ENCODE peak calls at places on chromosomes 3 and 15, in nine cellular contexts. One of them, this sample, is unnamed.
A peak's percentile ranks its signal among the peaks of the same experiment; 100 is the strongest.

GRCh38 chr15:80856400-80856799 is 77.2 kb downstream of the CEMIP start:
- DNase-seq in ACHN: peak; percentile 8
- DNase-seq in amniotic stem cell: no peak
- DNase-seq in H7: peak; percentile 67
- DNase-seq in CD4-positive, alpha-beta T cell: no peak
- DNase-seq in Right ventricle myocardium superior: no peak
- DNase-seq in NCI-H1092 treated with DMSO at 0.1 percent for 48 hours: no peak
- DNase-seq in lung: no peak
- DNase-seq in left cardiac atrium: no peak
- DNase-seq in this sample: no peak

GRCh38 chr3:106577241-106577640 is 708.4 kb upstream of the CBLB start:
- DNase-seq in ACHN: no peak
- DNase-seq in amniotic stem cell: no peak
- DNase-seq in H7: no peak
- DNase-seq in CD4-positive, alpha-beta T cell: no peak
- DNase-seq in Right ventricle myocardium superior: no peak
- DNase-seq in NCI-H1092 treated with DMSO at 0.1 percent for 48 hours: no peak
- DNase-seq in lung: no peak
- DNase-seq in left cardiac atrium: no peak
- DNase-seq in this sample: no peak

GRCh38 chr15:69524850-69525249 is 72.2 kb downstream of the RPLP1 start:
- DNase-seq in ACHN: no peak
- DNase-seq in amniotic stem cell: no peak
- DNase-seq in H7: no peak
- DNase-seq in CD4-positive, alpha-beta T cell: no peak
- DNase-seq in Right ventricle myocardium superior: peak; percentile 59
- DNase-seq in NCI-H1092 treated with DMSO at 0.1 percent for 48 hours: no peak
- DNase-seq in lung: no peak
- DNase-seq in left cardiac atrium: peak; percentile 34
- DNase-seq in this sample: no peak

GRCh38 chr3:24400015-24400414 is 94.6 kb downstream of the THRB start:
- DNase-seq in ACHN: no peak
- DNase-seq in amniotic stem cell: no peak
- DNase-seq in H7: no peak
- DNase-seq in CD4-positive, alpha-beta T cell: no peak
- DNase-seq in Right ventricle myocardium superior: no peak
- DNase-seq in NCI-H1092 treated with DMSO at 0.1 percent for 48 hours: peak; percentile 22
- DNase-seq in lung: no peak
- DNase-seq in left cardiac atrium: no peak
- DNase-seq in this sample: no peak

GRCh38 chr15:90598053-90598577 is 68.4 kb downstream of the CRTC3 start:
- DNase-seq in ACHN: no peak
- DNase-seq in amniotic stem cell: no peak
- DNase-seq in H7: peak; percentile 83
- DNase-seq in CD4-positive, alpha-beta T cell: no peak
- DNase-seq in Right ventricle myocardium superior: peak; percentile 67
- DNase-seq in NCI-H1092 treated with DMSO at 0.1 percent for 48 hours: no peak
- DNase-seq in lung: peak; percentile 49
- DNase-seq in left cardiac atrium: peak; percentile 64
- DNase-seq in this sample: peak; percentile 65

GRCh38 chr15:51004103-51004536 is 90.6 kb downstream of the TNFAIP8L3 start:
- DNase-seq in ACHN: no peak
- DNase-seq in amniotic stem cell: no peak
- DNase-seq in H7: no peak
- DNase-seq in CD4-positive, alpha-beta T cell: no peak
- DNase-seq in Right ventricle myocardium superior: no peak
- DNase-seq in NCI-H1092 treated with DMSO at 0.1 percent for 48 hours: no peak
- DNase-seq in lung: peak; percentile 32
- DNase-seq in left cardiac atrium: no peak
- DNase-seq in this sample: peak; percentile 98

GRCh38 chr3:69405067-69405466 is 19.2 kb upstream of the FRMD4B start:
- DNase-seq in ACHN: no peak
- DNase-seq in amniotic stem cell: no peak
- DNase-seq in H7: no peak
- DNase-seq in CD4-positive, alpha-beta T cell: no peak
- DNase-seq in Right ventricle myocardium superior: no peak
- DNase-seq in NCI-H1092 treated with DMSO at 0.1 percent for 48 hours: no peak
- DNase-seq in lung: no peak
- DNase-seq in left cardiac atrium: no peak
- DNase-seq in this sample: no peak

GRCh38 chr15:47587938-47588817 is 129.1 kb upstream of the SEMA6D start:
- DNase-seq in ACHN: no peak
- DNase-seq in amniotic stem cell: no peak
- DNase-seq in H7: no peak
- DNase-seq in CD4-positive, alpha-beta T cell: no peak
- DNase-seq in Right ventricle myocardium superior: no peak
- DNase-seq in NCI-H1092 treated with DMSO at 0.1 percent for 48 hours: no peak
- DNase-seq in lung: no peak
- DNase-seq in left cardiac atrium: no peak
- DNase-seq in this sample: peak; percentile 45

GRCh38 chr3:49412632-49413337 is 562 bp downstream of the TCTA start:
- DNase-seq in ACHN: no peak
- DNase-seq in amniotic stem cell: no peak
- DNase-seq in H7: no peak
- DNase-seq in CD4-positive, alpha-beta T cell: no peak
- DNase-seq in Right ventricle myocardium superior: peak; percentile 29
- DNase-seq in NCI-H1092 treated with DMSO at 0.1 percent for 48 hours: no peak
- DNase-seq in lung: no peak
- DNase-seq in left cardiac atrium: no peak
- DNase-seq in this sample: peak; percentile 40

GRCh38 chr3:164064298-164064697 is 1014.0 kb downstream of the SI start:
- DNase-seq in ACHN: no peak
- DNase-seq in amniotic stem cell: no peak
- DNase-seq in H7: no peak
- DNase-seq in CD4-positive, alpha-beta T cell: no peak
- DNase-seq in Right ventricle myocardium superior: no peak
- DNase-seq in NCI-H1092 treated with DMSO at 0.1 percent for 48 hours: no peak
- DNase-seq in lung: no peak
- DNase-seq in left cardiac atrium: no peak
- DNase-seq in this sample: no peak

GRCh38 chr3:163476179-163476578 is 1602.1 kb downstream of the SI start:
- DNase-seq in ACHN: peak; percentile 25
- DNase-seq in amniotic stem cell: no peak
- DNase-seq in H7: no peak
- DNase-seq in CD4-positive, alpha-beta T cell: no peak
- DNase-seq in Right ventricle myocardium superior: no peak
- DNase-seq in NCI-H1092 treated with DMSO at 0.1 percent for 48 hours: peak; percentile 34
- DNase-seq in lung: no peak
- DNase-seq in left cardiac atrium: no peak
- DNase-seq in this sample: peak; percentile 4

GRCh38 chr3:133377396-133377795 is 22.5 kb upstream of the BFSP2 start:
- DNase-seq in ACHN: peak; percentile 35
- DNase-seq in amniotic stem cell: peak; percentile 40
- DNase-seq in H7: no peak
- DNase-seq in CD4-positive, alpha-beta T cell: no peak
- DNase-seq in Right ventricle myocardium superior: no peak
- DNase-seq in NCI-H1092 treated with DMSO at 0.1 percent for 48 hours: peak; percentile 21
- DNase-seq in lung: no peak
- DNase-seq in left cardiac atrium: no peak
- DNase-seq in this sample: peak; percentile 64

GRCh38 chr3:150149651-150150051 is 179.0 kb upstream of the PFN2 start:
- DNase-seq in ACHN: peak; percentile 21
- DNase-seq in amniotic stem cell: peak; percentile 69
- DNase-seq in H7: no peak
- DNase-seq in CD4-positive, alpha-beta T cell: no peak
- DNase-seq in Right ventricle myocardium superior: no peak
- DNase-seq in NCI-H1092 treated with DMSO at 0.1 percent for 48 hours: peak; percentile 24
- DNase-seq in lung: no peak
- DNase-seq in left cardiac atrium: no peak
- DNase-seq in this sample: no peak

GRCh38 chr3:113532698-113533533 is 561 bp downstream of the SIDT1 start:
- DNase-seq in ACHN: no peak
- DNase-seq in amniotic stem cell: no peak
- DNase-seq in H7: peak; percentile 70
- DNase-seq in CD4-positive, alpha-beta T cell: peak; percentile 44
- DNase-seq in Right ventricle myocardium superior: peak; percentile 45
- DNase-seq in NCI-H1092 treated with DMSO at 0.1 percent for 48 hours: peak; percentile 59
- DNase-seq in lung: no peak
- DNase-seq in left cardiac atrium: peak; percentile 23
- DNase-seq in this sample: peak; percentile 26

GRCh38 chr15:91456251-91456718 is 356.2 kb downstream of the SV2B start:
- DNase-seq in ACHN: peak; percentile 70
- DNase-seq in amniotic stem cell: no peak
- DNase-seq in H7: no peak
- DNase-seq in CD4-positive, alpha-beta T cell: no peak
- DNase-seq in Right ventricle myocardium superior: no peak
- DNase-seq in NCI-H1092 treated with DMSO at 0.1 percent for 48 hours: no peak
- DNase-seq in lung: no peak
- DNase-seq in left cardiac atrium: no peak
- DNase-seq in this sample: peak; percentile 81

GRCh38 chr3:32945136-32945535 is 6.3 kb upstream of the CCR4 start:
- DNase-seq in ACHN: no peak
- DNase-seq in amniotic stem cell: no peak
- DNase-seq in H7: no peak
- DNase-seq in CD4-positive, alpha-beta T cell: no peak
- DNase-seq in Right ventricle myocardium superior: no peak
- DNase-seq in NCI-H1092 treated with DMSO at 0.1 percent for 48 hours: no peak
- DNase-seq in lung: no peak
- DNase-seq in left cardiac atrium: no peak
- DNase-seq in this sample: no peak

GRCh38 chr15:98914626-98915025 is 93.0 kb downstream of the PGPEP1L start:
- DNase-seq in ACHN: no peak
- DNase-seq in amniotic stem cell: peak; percentile 73
- DNase-seq in H7: no peak
- DNase-seq in CD4-positive, alpha-beta T cell: no peak
- DNase-seq in Right ventricle myocardium superior: no peak
- DNase-seq in NCI-H1092 treated with DMSO at 0.1 percent for 48 hours: no peak
- DNase-seq in lung: no peak
- DNase-seq in left cardiac atrium: no peak
- DNase-seq in this sample: no peak

GRCh38 chr3:55484191-55484644 is 2.9 kb downstream of the WNT5A start:
- DNase-seq in ACHN: no peak
- DNase-seq in amniotic stem cell: no peak
- DNase-seq in H7: peak; percentile 81
- DNase-seq in CD4-positive, alpha-beta T cell: no peak
- DNase-seq in Right ventricle myocardium superior: no peak
- DNase-seq in NCI-H1092 treated with DMSO at 0.1 percent for 48 hours: no peak
- DNase-seq in lung: no peak
- DNase-seq in left cardiac atrium: no peak
- DNase-seq in this sample: peak; percentile 62

GRCh38 chr3:13715167-13715954 is 164.5 kb downstream of the WNT7A start:
- DNase-seq in ACHN: no peak
- DNase-seq in amniotic stem cell: no peak
- DNase-seq in H7: no peak
- DNase-seq in CD4-positive, alpha-beta T cell: no peak
- DNase-seq in Right ventricle myocardium superior: no peak
- DNase-seq in NCI-H1092 treated with DMSO at 0.1 percent for 48 hours: no peak
- DNase-seq in lung: peak; percentile 25
- DNase-seq in left cardiac atrium: no peak
- DNase-seq in this sample: no peak

GRCh38 chr3:127903596-127903995 is 11.4 kb upstream of the KBTBD12 start:
- DNase-seq in ACHN: no peak
- DNase-seq in amniotic stem cell: no peak
- DNase-seq in H7: no peak
- DNase-seq in CD4-positive, alpha-beta T cell: no peak
- DNase-seq in Right ventricle myocardium superior: no peak
- DNase-seq in NCI-H1092 treated with DMSO at 0.1 percent for 48 hours: no peak
- DNase-seq in lung: no peak
- DNase-seq in left cardiac atrium: no peak
- DNase-seq in this sample: no peak

GRCh38 chr15:37773111-37773860 is 161.2 kb upstream of the TMCO5A start:
- DNase-seq in ACHN: no peak
- DNase-seq in amniotic stem cell: no peak
- DNase-seq in H7: no peak
- DNase-seq in CD4-positive, alpha-beta T cell: no peak
- DNase-seq in Right ventricle myocardium superior: no peak
- DNase-seq in NCI-H1092 treated with DMSO at 0.1 percent for 48 hours: no peak
- DNase-seq in lung: no peak
- DNase-seq in left cardiac atrium: no peak
- DNase-seq in this sample: no peak

GRCh38 chr15:26132786-26133185 is 269.7 kb upstream of the ATP10A start:
- DNase-seq in ACHN: no peak
- DNase-seq in amniotic stem cell: no peak
- DNase-seq in H7: peak; percentile 25
- DNase-seq in CD4-positive, alpha-beta T cell: no peak
- DNase-seq in Right ventricle myocardium superior: no peak
- DNase-seq in NCI-H1092 treated with DMSO at 0.1 percent for 48 hours: no peak
- DNase-seq in lung: no peak
- DNase-seq in left cardiac atrium: no peak
- DNase-seq in this sample: peak; percentile 64

GRCh38 chr15:61796056-61796455 is 264.2 kb downstream of the VPS13C start:
- DNase-seq in ACHN: no peak
- DNase-seq in amniotic stem cell: no peak
- DNase-seq in H7: no peak
- DNase-seq in CD4-positive, alpha-beta T cell: no peak
- DNase-seq in Right ventricle myocardium superior: no peak
- DNase-seq in NCI-H1092 treated with DMSO at 0.1 percent for 48 hours: no peak
- DNase-seq in lung: no peak
- DNase-seq in left cardiac atrium: no peak
- DNase-seq in this sample: no peak

GRCh38 chr3:194598771-194599557 is 34.3 kb downstream of the TMEM44 start:
- DNase-seq in ACHN: peak; percentile 98
- DNase-seq in amniotic stem cell: no peak
- DNase-seq in H7: no peak
- DNase-seq in CD4-positive, alpha-beta T cell: no peak
- DNase-seq in Right ventricle myocardium superior: peak; percentile 34
- DNase-seq in NCI-H1092 treated with DMSO at 0.1 percent for 48 hours: no peak
- DNase-seq in lung: no peak
- DNase-seq in left cardiac atrium: peak; percentile 53
- DNase-seq in this sample: no peak

GRCh38 chr3:138625707-138626365 is 17.3 kb downstream of the FAIM start:
- DNase-seq in ACHN: no peak
- DNase-seq in amniotic stem cell: peak; percentile 27
- DNase-seq in H7: no peak
- DNase-seq in CD4-positive, alpha-beta T cell: no peak
- DNase-seq in Right ventricle myocardium superior: no peak
- DNase-seq in NCI-H1092 treated with DMSO at 0.1 percent for 48 hours: no peak
- DNase-seq in lung: no peak
- DNase-seq in left cardiac atrium: no peak
- DNase-seq in this sample: no peak

GRCh38 chr3:56868706-56869105 is 67.0 kb upstream of the ARHGEF3 start:
- DNase-seq in ACHN: no peak
- DNase-seq in amniotic stem cell: no peak
- DNase-seq in H7: no peak
- DNase-seq in CD4-positive, alpha-beta T cell: no peak
- DNase-seq in Right ventricle myocardium superior: no peak
- DNase-seq in NCI-H1092 treated with DMSO at 0.1 percent for 48 hours: no peak
- DNase-seq in lung: no peak
- DNase-seq in left cardiac atrium: no peak
- DNase-seq in this sample: no peak

GRCh38 chr3:52683611-52684010 is 2.1 kb downstream of the PBRM1 start:
- DNase-seq in ACHN: no peak
- DNase-seq in amniotic stem cell: no peak
- DNase-seq in H7: no peak
- DNase-seq in CD4-positive, alpha-beta T cell: no peak
- DNase-seq in Right ventricle myocardium superior: no peak
- DNase-seq in NCI-H1092 treated with DMSO at 0.1 percent for 48 hours: no peak
- DNase-seq in lung: peak; percentile 70
- DNase-seq in left cardiac atrium: peak; percentile 53
- DNase-seq in this sample: no peak

GRCh38 chr15:39358441-39359041 is 222.3 kb upstream of the THBS1 start:
- DNase-seq in ACHN: no peak
- DNase-seq in amniotic stem cell: no peak
- DNase-seq in H7: no peak
- DNase-seq in CD4-positive, alpha-beta T cell: no peak
- DNase-seq in Right ventricle myocardium superior: no peak
- DNase-seq in NCI-H1092 treated with DMSO at 0.1 percent for 48 hours: no peak
- DNase-seq in lung: no peak
- DNase-seq in left cardiac atrium: peak; percentile 52
- DNase-seq in this sample: no peak

GRCh38 chr3:66572938-66573710 is 72.3 kb upstream of the LRIG1 start:
- DNase-seq in ACHN: peak; percentile 12
- DNase-seq in amniotic stem cell: no peak
- DNase-seq in H7: peak; percentile 78
- DNase-seq in CD4-positive, alpha-beta T cell: no peak
- DNase-seq in Right ventricle myocardium superior: no peak
- DNase-seq in NCI-H1092 treated with DMSO at 0.1 percent for 48 hours: no peak
- DNase-seq in lung: no peak
- DNase-seq in left cardiac atrium: no peak
- DNase-seq in this sample: peak; percentile 87

GRCh38 chr15:34879112-34879511 is 83.8 kb upstream of the ACTC1 start:
- DNase-seq in ACHN: no peak
- DNase-seq in amniotic stem cell: no peak
- DNase-seq in H7: no peak
- DNase-seq in CD4-positive, alpha-beta T cell: no peak
- DNase-seq in Right ventricle myocardium superior: no peak
- DNase-seq in NCI-H1092 treated with DMSO at 0.1 percent for 48 hours: no peak
- DNase-seq in lung: no peak
- DNase-seq in left cardiac atrium: no peak
- DNase-seq in this sample: no peak

GRCh38 chr3:140311428-140311827 is 366.4 kb upstream of the TRIM42 start:
- DNase-seq in ACHN: no peak
- DNase-seq in amniotic stem cell: no peak
- DNase-seq in H7: no peak
- DNase-seq in CD4-positive, alpha-beta T cell: no peak
- DNase-seq in Right ventricle myocardium superior: no peak
- DNase-seq in NCI-H1092 treated with DMSO at 0.1 percent for 48 hours: no peak
- DNase-seq in lung: no peak
- DNase-seq in left cardiac atrium: no peak
- DNase-seq in this sample: no peak

This sample was measured in mesendoderm.